ENCODE peak calls at places on chromosomes 6 and 20, in eight cellular contexts. G is endodermal cell, W is thyroid gland, T is endothelial cell of umbilical vein, Q is foreskin fibroblast, L is ovary, J is lower leg skin, R is heart right ventricle. S is an unnamed sample.

GRCh38 chr6:114997813-114998292 is 655.0 kb upstream of the HS3ST5 start:
- DNase-seq in G (no peak), W (no peak), T (no peak), Q (no peak), L (no peak), J (no peak), R (no peak), S (no peak)

GRCh38 chr6:1764584-1764983 is 154.9 kb downstream of the FOXC1 start:
- DNase-seq in G (no peak), W (no peak), T (no peak), Q (no peak), L (no peak), J (no peak), R (no peak), S (no peak)

GRCh38 chr6:44245912-44246662 is 814 bp upstream of the HSP90AB1 start:
- DNase-seq in G (peak), W (peak), T (peak), Q (peak), L (peak), J (peak), R (peak), S (no peak)

GRCh38 chr6:142537612-142538478 is 236.0 kb downstream of the ADGRG6 start:
- DNase-seq in G (peak), W (no peak), T (peak), Q (no peak), L (no peak), J (no peak), R (no peak), S (no peak)

GRCh38 chr6:166989427-166990034 is 9.7 kb upstream of the CEP43 start:
- DNase-seq in G (no peak), W (peak), T (peak), Q (peak), L (no peak), J (no peak), R (peak), S (peak)

GRCh38 chr20:48359692-48360337 is 468.0 kb downstream of the PREX1 start:
- DNase-seq in G (no peak), W (no peak), T (no peak), Q (no peak), L (no peak), J (no peak), R (no peak), S (no peak)

GRCh38 chr20:5168582-5169396 is 42.0 kb downstream of the CDS2 start:
- DNase-seq in G (peak), W (peak), T (peak), Q (peak), L (peak), J (no peak), R (peak), S (no peak)

GRCh38 chr6:121158438-121158837 is 175.8 kb downstream of the TBC1D32 start:
- DNase-seq in G (no peak), W (no peak), T (no peak), Q (no peak), L (no peak), J (no peak), R (no peak), S (no peak)

GRCh38 chr6:71383476-71383875 is 94.9 kb downstream of the OGFRL1 start:
- DNase-seq in G (no peak), W (no peak), T (no peak), Q (no peak), L (no peak), J (no peak), R (no peak), S (no peak)

GRCh38 chr20:46559685-46560440 is 9.4 kb upstream of the OCSTAMP start:
- DNase-seq in G (no peak), W (no peak), T (no peak), Q (no peak), L (no peak), J (no peak), R (no peak), S (no peak)

GRCh38 chr6:32868257-32868788 is 14.3 kb downstream of the PSMB9 start:
- DNase-seq in G (peak), W (peak), T (peak), Q (peak), L (peak), J (peak), R (peak), S (peak)

GRCh38 chr6:44431118-44431725 is 43.7 kb downstream of the CDC5L start:
- DNase-seq in G (peak), W (peak), T (peak), Q (peak), L (peak), J (no peak), R (peak), S (peak)

GRCh38 chr20:42714298-42715141 is 475.2 kb downstream of the PTPRT start:
- DNase-seq in G (no peak), W (no peak), T (no peak), Q (no peak), L (no peak), J (no peak), R (no peak), S (no peak)

GRCh38 chr6:45650527-45651135 is 272.9 kb upstream of the SUPT3H start:
- DNase-seq in G (no peak), W (peak), T (peak), Q (peak), L (no peak), J (no peak), R (no peak), S (peak)

GRCh38 chr6:28747631-28748157 is 176.1 kb downstream of the TRIM27 start:
- DNase-seq in G (peak), W (no peak), T (peak), Q (peak), L (peak), J (no peak), R (no peak), S (no peak)

GRCh38 chr20:60046011-60046413 is 87.8 kb downstream of the CDH26 start:
- DNase-seq in G (no peak), W (no peak), T (no peak), Q (peak), L (no peak), J (no peak), R (no peak), S (peak)

GRCh38 chr6:18216411-18216810 is 47.9 kb downstream of the DEK start:
- DNase-seq in G (no peak), W (no peak), T (no peak), Q (no peak), L (no peak), J (no peak), R (no peak), S (peak)

GRCh38 chr20:58870293-58871014 is 17.9 kb downstream of the GNAS start:
- DNase-seq in G (peak), W (peak), T (peak), Q (no peak), L (peak), J (peak), R (peak), S (peak)

GRCh38 chr6:107786179-107786578 is 37.9 kb downstream of the SCML4 start:
- DNase-seq in G (peak), W (no peak), T (no peak), Q (no peak), L (no peak), J (no peak), R (no peak), S (no peak)

GRCh38 chr20:10489853-10490627 is 54.9 kb downstream of the SLX4IP start:
- DNase-seq in G (no peak), W (no peak), T (no peak), Q (no peak), L (no peak), J (no peak), R (no peak), S (no peak)

GRCh38 chr6:49333345-49334120 is 129.5 kb downstream of the MMUT start:
- DNase-seq in G (no peak), W (no peak), T (no peak), Q (peak), L (no peak), J (no peak), R (no peak), S (no peak)

GRCh38 chr6:168043848-168044415 is 35.1 kb downstream of the FRMD1 start:
- DNase-seq in G (no peak), W (no peak), T (no peak), Q (no peak), L (no peak), J (no peak), R (no peak), S (no peak)

GRCh38 chr6:95501032-95501904 is 76.1 kb upstream of the MANEA start:
- DNase-seq in G (no peak), W (no peak), T (no peak), Q (no peak), L (no peak), J (no peak), R (no peak), S (no peak)

GRCh38 chr20:41746635-41747034 is 128.5 kb upstream of the CHD6 start:
- DNase-seq in G (no peak), W (no peak), T (no peak), Q (no peak), L (no peak), J (no peak), R (no peak), S (no peak)

GRCh38 chr6:147135211-147135672 is 69.0 kb upstream of the STXBP5 start:
- DNase-seq in G (no peak), W (no peak), T (no peak), Q (peak), L (no peak), J (no peak), R (no peak), S (no peak)

GRCh38 chr6:44062771-44063560 is 64.3 kb downstream of the MRPL14 start:
- DNase-seq in G (peak), W (no peak), T (no peak), Q (no peak), L (no peak), J (no peak), R (no peak), S (no peak)

GRCh38 chr20:34825530-34826362 is at the start of gene NCOA6:
- DNase-seq in G (peak), W (peak), T (peak), Q (peak), L (peak), J (peak), R (peak), S (peak)

GRCh38 chr6:168725821-168726220 is 284.8 kb downstream of the SMOC2 start:
- DNase-seq in G (no peak), W (no peak), T (no peak), Q (no peak), L (no peak), J (no peak), R (no peak), S (no peak)

GRCh38 chr20:24956001-24956761 is 7.1 kb downstream of the CST7 start:
- DNase-seq in G (peak), W (no peak), T (no peak), Q (no peak), L (no peak), J (no peak), R (no peak), S (no peak)

GRCh38 chr20:63074631-63075030 is 67.9 kb upstream of the BHLHE23 start:
- DNase-seq in G (no peak), W (no peak), T (no peak), Q (no peak), L (no peak), J (no peak), R (no peak), S (no peak)

GRCh38 chr6:106724848-106725247 is 95.5 kb downstream of the QRSL1 start:
- DNase-seq in G (no peak), W (no peak), T (no peak), Q (no peak), L (no peak), J (no peak), R (no peak), S (no peak)

GRCh38 chr6:148526145-148526544 is 183.5 kb downstream of the SASH1 start:
- DNase-seq in G (no peak), W (no peak), T (no peak), Q (no peak), L (no peak), J (no peak), R (no peak), S (no peak)

GRCh38 chr6:148523551-148523950 is 180.9 kb downstream of the SASH1 start:
- DNase-seq in G (no peak), W (no peak), T (no peak), Q (no peak), L (no peak), J (no peak), R (no peak), S (no peak)

GRCh38 chr6:148524976-148525375 is 182.3 kb downstream of the SASH1 start:
- DNase-seq in G (no peak), W (no peak), T (peak), Q (peak), L (no peak), J (no peak), R (no peak), S (no peak)

GRCh38 chr6:148524509-148524908 is 181.9 kb downstream of the SASH1 start:
- DNase-seq in G (no peak), W (no peak), T (peak), Q (peak), L (no peak), J (no peak), R (no peak), S (peak)

DNA sequence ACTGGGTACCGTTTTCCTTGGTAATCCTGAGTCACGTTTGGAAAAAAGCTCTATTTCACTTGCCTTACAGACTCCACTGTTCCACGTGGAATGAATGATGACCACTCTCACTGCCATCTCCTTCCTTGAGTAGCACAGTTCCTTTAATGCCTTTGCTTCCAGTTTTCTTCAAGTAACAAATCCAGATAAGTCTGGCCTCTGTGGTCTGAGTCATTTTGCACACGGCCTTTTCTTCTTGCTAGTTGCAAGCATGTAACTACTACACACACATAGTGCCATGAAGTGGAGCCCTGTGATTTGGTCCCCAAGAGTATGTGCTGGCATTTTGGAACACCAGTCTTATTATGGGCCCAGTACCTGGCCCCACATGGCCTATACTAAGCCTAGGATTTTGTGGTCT is 182.8 kb downstream of the SASH1 start:
- DNase-seq in G (no peak), W (no peak), T (no peak), Q (peak), L (no peak), J (no peak), R (no peak), S (no peak)
- H3K4me3 ChIP-seq in G (no peak), W (no peak), T (no peak), Q (no peak), L (no peak), J (no peak), R (no peak), S (peak)

DNA sequence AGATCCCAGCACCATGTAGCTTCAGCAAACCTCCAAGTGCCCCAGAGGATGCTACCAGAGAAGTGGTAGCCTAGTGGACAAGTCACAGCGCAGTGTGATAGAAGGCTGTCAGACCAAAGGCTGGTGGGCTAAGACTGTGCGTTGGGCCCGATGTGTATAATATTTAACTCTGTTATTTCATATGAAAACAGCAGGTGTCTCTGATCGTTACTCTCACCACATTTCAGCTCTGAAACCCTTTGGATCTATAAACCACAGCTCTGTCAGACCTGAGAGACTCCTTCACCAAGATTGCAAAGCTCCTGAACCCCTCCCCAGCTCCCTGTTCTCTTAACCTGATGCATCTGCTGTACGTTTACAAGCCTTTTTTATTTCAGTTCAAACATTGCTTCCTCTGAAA is 43.8 kb downstream of the ISM1 start:
- DNase-seq in G (no peak), W (no peak), T (no peak), Q (no peak), L (no peak), J (no peak), R (no peak), S (no peak)
- TF ChIP-seq CTCF in G (no peak), W (no peak), T (no peak), Q (no peak), L (no peak), J (no peak), R (no peak), S (no peak)

GRCh38 chr20:50340586-50340985 is 150.0 kb downstream of the CEBPB start:
- DNase-seq in G (no peak), W (no peak), T (no peak), Q (no peak), L (no peak), J (no peak), R (no peak), S (no peak)

GRCh38 chr20:50337521-50338466 is 147.2 kb downstream of the CEBPB start:
- DNase-seq in G (no peak), W (no peak), T (no peak), Q (no peak), L (no peak), J (no peak), R (no peak), S (no peak)

GRCh38 chr20:50341050-50341449 is 150.4 kb downstream of the CEBPB start:
- DNase-seq in G (no peak), W (no peak), T (no peak), Q (no peak), L (no peak), J (no peak), R (no peak), S (no peak)

GRCh38 chr20:50338479-50339195 is 148.0 kb downstream of the CEBPB start:
- DNase-seq in G (peak), W (no peak), T (no peak), Q (no peak), L (no peak), J (peak), R (no peak), S (peak)

DNA sequence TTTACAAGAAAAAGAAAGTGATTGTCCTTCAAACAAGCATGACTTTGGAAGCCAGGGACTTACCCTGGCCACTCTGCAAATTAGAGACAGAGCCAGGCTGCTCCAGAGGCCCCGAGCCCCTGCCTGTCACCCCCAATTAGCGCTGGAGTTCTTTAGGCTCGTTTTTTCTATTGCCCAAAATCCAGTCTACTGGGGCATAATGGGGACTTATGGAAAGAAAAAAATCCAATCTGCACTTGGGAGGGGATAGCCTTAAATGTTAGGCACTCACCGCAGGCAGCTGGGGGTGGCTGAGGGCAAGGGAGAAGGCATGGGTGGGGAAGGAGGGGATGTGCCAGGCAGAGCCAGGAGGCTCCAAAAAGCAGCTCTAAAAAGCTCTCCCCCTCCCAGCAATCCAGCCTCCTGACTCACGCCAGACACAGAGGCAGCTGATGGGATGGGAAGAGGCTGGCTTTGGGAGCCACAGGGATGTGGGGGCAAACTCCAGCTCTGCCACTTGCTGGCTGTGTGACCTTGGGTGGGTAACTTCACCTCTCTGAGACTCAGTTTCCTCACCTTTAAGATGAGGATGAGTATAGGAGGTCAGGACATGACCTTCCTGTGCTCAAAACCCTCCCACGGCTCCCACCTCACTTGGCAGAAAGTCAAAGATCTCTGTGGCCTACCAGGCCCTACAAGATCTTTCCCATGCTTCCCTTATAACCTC is 148.7 kb downstream of the CEBPB start:
- DNase-seq in G (no peak), W (no peak), T (no peak), Q (peak), L (no peak), J (peak), R (no peak), S (peak)
- H3K4me3 ChIP-seq in G (no peak), W (no peak), T (no peak), Q (peak), L (peak), J (no peak), R (no peak), S (no peak)

GRCh38 chr6:105509506-105510331 is 106.8 kb upstream of the PREP start:
- DNase-seq in G (peak), W (no peak), T (no peak), Q (no peak), L (peak), J (no peak), R (peak), S (no peak)
- TF ChIP-seq CTCF in G (peak), W (no peak), T (no peak), Q (peak), L (no peak), J (no peak), R (peak), S (peak)

DNA sequence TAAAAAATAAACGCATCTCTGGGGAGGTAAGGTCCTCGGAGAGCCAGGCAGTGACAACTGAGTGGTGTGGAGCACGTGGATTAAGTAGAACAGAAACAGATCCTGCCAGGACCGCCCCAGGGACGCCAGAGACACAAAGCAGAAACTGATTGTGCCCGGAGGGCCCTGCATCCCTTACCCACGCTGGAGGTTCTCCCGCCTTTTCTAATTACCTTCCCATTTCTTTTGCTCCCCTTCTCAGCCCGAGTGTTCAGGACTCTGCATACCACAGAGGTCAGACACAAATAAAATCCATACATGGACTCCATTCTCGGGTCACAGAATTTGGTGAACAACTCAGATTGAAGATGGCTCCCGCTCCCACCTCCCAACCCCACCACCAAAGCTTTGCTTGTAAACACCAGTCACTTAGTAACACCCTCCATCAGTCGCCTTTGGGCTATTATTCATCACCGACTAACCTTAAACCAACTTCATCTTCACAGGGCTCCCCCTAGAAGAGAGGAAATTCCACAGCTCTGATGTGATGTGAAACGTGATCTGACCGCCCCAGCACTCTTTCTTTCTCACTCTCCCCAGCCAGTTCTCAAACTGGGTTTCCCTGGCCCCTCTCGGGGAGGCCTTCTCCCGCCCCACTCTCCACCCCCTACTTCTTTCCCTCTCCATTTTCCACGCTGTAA is 32.6 kb upstream of the PIM1 start:
- DNase-seq in G (peak), W (peak), T (peak), Q (peak), L (peak), J (no peak), R (no peak), S (peak)
- H3K4me3 ChIP-seq in G (peak), W (no peak), T (no peak), Q (no peak), L (no peak), J (no peak), R (no peak), S (peak)

DNA sequence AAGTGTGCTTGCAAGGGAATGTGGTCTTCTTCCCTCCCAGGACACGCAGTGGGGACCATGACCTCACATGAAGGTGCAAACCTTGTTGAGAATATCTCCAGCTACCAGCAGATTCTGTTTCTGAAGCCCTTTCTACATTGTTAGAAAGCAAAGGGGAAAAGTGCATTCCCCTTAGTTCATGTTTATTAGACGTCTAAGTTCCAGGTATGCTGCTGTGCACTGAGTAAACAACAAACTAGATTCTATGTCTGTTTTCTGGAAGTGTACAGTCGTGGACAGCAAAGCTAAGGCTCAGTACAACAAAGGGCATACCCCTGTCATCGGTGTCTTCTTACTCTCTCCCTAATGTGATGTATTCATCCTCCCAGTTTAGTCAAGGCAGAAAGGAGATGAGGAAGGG is 178.5 kb downstream of the KIF16B start:
- DNase-seq in G (no peak), W (no peak), T (no peak), Q (no peak), L (no peak), J (no peak), R (no peak), S (no peak)
- TF ChIP-seq CTCF in G (no peak), W (no peak), T (no peak), Q (no peak), L (no peak), J (no peak), R (no peak), S (no peak)

GRCh38 chr6:89542081-89542855 is 96.3 kb downstream of the LYRM2 start:
- DNase-seq in G (no peak), W (no peak), T (no peak), Q (no peak), L (no peak), J (no peak), R (no peak), S (no peak)
- H3K4me3 ChIP-seq in G (no peak), W (no peak), T (no peak), Q (no peak), L (no peak), J (no peak), R (no peak), S (no peak)

GRCh38 chr6:131368077-131368911 is 204.7 kb upstream of the ARG1 start:
- DNase-seq in G (peak), W (peak), T (no peak), Q (peak), L (no peak), J (peak), R (peak), S (peak)
- TF ChIP-seq CTCF in G (no peak), W (no peak), T (no peak), Q (no peak), L (no peak), J (no peak), R (no peak), S (no peak)

S was measured in astrocyte of the cerebellum.